ENCODE peak calls at places on chromosome 5, in ten cellular contexts. One of them, this sample, is unnamed.
A peak's percentile ranks its signal among the peaks of the same experiment; 100 is the strongest.

GRCh38 chr5:173281910-173282309 is 46.3 kb downstream of the STC2 start:
- DNase-seq in astrocyte: no peak
- DNase-seq in Peyer's patch: no peak
- DNase-seq in WTC11: peak; percentile 50
- DNase-seq in transverse colon: no peak
- DNase-seq in DND-41: no peak
- DNase-seq in heart left ventricle: no peak
- DNase-seq in Caco-2: no peak
- DNase-seq in fibroblast of mammary gland: no peak
- DNase-seq in fibroblast of pulmonary artery: peak; percentile 36
- DNase-seq in this sample: no peak

GRCh38 chr5:134098690-134099089 is 15.8 kb upstream of the TCF7 start:
- DNase-seq in astrocyte: no peak
- DNase-seq in Peyer's patch: peak; percentile 76
- DNase-seq in WTC11: no peak
- DNase-seq in transverse colon: no peak
- DNase-seq in DND-41: no peak
- DNase-seq in heart left ventricle: no peak
- DNase-seq in Caco-2: no peak
- DNase-seq in fibroblast of mammary gland: no peak
- DNase-seq in fibroblast of pulmonary artery: no peak
- DNase-seq in this sample: no peak

GRCh38 chr5:178218237-178218636 is 13.9 kb downstream of the HNRNPAB start:
- DNase-seq in astrocyte: no peak
- DNase-seq in Peyer's patch: no peak
- DNase-seq in WTC11: no peak
- DNase-seq in transverse colon: no peak
- DNase-seq in DND-41: no peak
- DNase-seq in heart left ventricle: no peak
- DNase-seq in Caco-2: no peak
- DNase-seq in fibroblast of mammary gland: no peak
- DNase-seq in fibroblast of pulmonary artery: no peak
- DNase-seq in this sample: no peak

GRCh38 chr5:143562935-143563334 is 159.4 kb upstream of the NR3C1 start:
- DNase-seq in astrocyte: peak; percentile 93
- DNase-seq in Peyer's patch: no peak
- DNase-seq in WTC11: no peak
- DNase-seq in transverse colon: no peak
- DNase-seq in DND-41: no peak
- DNase-seq in heart left ventricle: peak; percentile 31
- DNase-seq in Caco-2: no peak
- DNase-seq in fibroblast of mammary gland: peak; percentile 85
- DNase-seq in fibroblast of pulmonary artery: peak; percentile 94
- DNase-seq in this sample: no peak

GRCh38 chr5:32206799-32207634 is 32.9 kb upstream of the GOLPH3 start:
- DNase-seq in astrocyte: no peak
- DNase-seq in Peyer's patch: no peak
- DNase-seq in WTC11: no peak
- DNase-seq in transverse colon: no peak
- DNase-seq in DND-41: no peak
- DNase-seq in heart left ventricle: no peak
- DNase-seq in Caco-2: no peak
- DNase-seq in fibroblast of mammary gland: no peak
- DNase-seq in fibroblast of pulmonary artery: no peak
- DNase-seq in this sample: peak; percentile 51

GRCh38 chr5:138948391-138949222 is 73.5 kb upstream of the LRRTM2 start:
- DNase-seq in astrocyte: no peak
- DNase-seq in Peyer's patch: peak; percentile 35
- DNase-seq in WTC11: no peak
- DNase-seq in transverse colon: no peak
- DNase-seq in DND-41: no peak
- DNase-seq in heart left ventricle: no peak
- DNase-seq in Caco-2: peak; percentile 22
- DNase-seq in fibroblast of mammary gland: no peak
- DNase-seq in fibroblast of pulmonary artery: no peak
- DNase-seq in this sample: no peak

GRCh38 chr5:132012385-132013005 is 1.0 kb upstream of the ACSL6 start:
- DNase-seq in astrocyte: peak; percentile 48
- DNase-seq in Peyer's patch: peak; percentile 44
- DNase-seq in WTC11: peak; percentile 84
- DNase-seq in transverse colon: peak; percentile 7
- DNase-seq in DND-41: peak; percentile 64
- DNase-seq in heart left ventricle: peak; percentile 59
- DNase-seq in Caco-2: peak; percentile 73
- DNase-seq in fibroblast of mammary gland: peak; percentile 57
- DNase-seq in fibroblast of pulmonary artery: peak; percentile 82
- DNase-seq in this sample: no peak

GRCh38 chr5:87347841-87348240 is 64.9 kb downstream of the CCNH start:
- DNase-seq in astrocyte: peak; percentile 24
- DNase-seq in Peyer's patch: no peak
- DNase-seq in WTC11: no peak
- DNase-seq in transverse colon: no peak
- DNase-seq in DND-41: no peak
- DNase-seq in heart left ventricle: no peak
- DNase-seq in Caco-2: no peak
- DNase-seq in fibroblast of mammary gland: no peak
- DNase-seq in fibroblast of pulmonary artery: no peak
- DNase-seq in this sample: no peak

GRCh38 chr5:59790399-59791130 is 103.0 kb downstream of the PDE4D start:
- DNase-seq in astrocyte: peak; percentile 60
- DNase-seq in Peyer's patch: no peak
- DNase-seq in WTC11: no peak
- DNase-seq in transverse colon: no peak
- DNase-seq in DND-41: no peak
- DNase-seq in heart left ventricle: no peak
- DNase-seq in Caco-2: no peak
- DNase-seq in fibroblast of mammary gland: peak; percentile 80
- DNase-seq in fibroblast of pulmonary artery: peak; percentile 89
- DNase-seq in this sample: peak; percentile 23

GRCh38 chr5:135373747-135374515 is 25.1 kb downstream of the MACROH2A1 start:
- DNase-seq in astrocyte: no peak
- DNase-seq in Peyer's patch: no peak
- DNase-seq in WTC11: no peak
- DNase-seq in transverse colon: no peak
- DNase-seq in DND-41: peak; percentile 36
- DNase-seq in heart left ventricle: peak; percentile 43
- DNase-seq in Caco-2: no peak
- DNase-seq in fibroblast of mammary gland: peak; percentile 31
- DNase-seq in fibroblast of pulmonary artery: no peak
- DNase-seq in this sample: no peak
- TF ChIP-seq CTCF in astrocyte: no peak
- TF ChIP-seq CTCF in Peyer's patch: no peak
- TF ChIP-seq CTCF in WTC11: no peak
- TF ChIP-seq CTCF in transverse colon: no peak
- TF ChIP-seq CTCF in DND-41: no peak
- TF ChIP-seq CTCF in heart left ventricle: no peak
- TF ChIP-seq CTCF in Caco-2: no peak
- TF ChIP-seq CTCF in fibroblast of mammary gland: no peak
- TF ChIP-seq CTCF in fibroblast of pulmonary artery: no peak
- TF ChIP-seq CTCF in this sample: no peak

DNA sequence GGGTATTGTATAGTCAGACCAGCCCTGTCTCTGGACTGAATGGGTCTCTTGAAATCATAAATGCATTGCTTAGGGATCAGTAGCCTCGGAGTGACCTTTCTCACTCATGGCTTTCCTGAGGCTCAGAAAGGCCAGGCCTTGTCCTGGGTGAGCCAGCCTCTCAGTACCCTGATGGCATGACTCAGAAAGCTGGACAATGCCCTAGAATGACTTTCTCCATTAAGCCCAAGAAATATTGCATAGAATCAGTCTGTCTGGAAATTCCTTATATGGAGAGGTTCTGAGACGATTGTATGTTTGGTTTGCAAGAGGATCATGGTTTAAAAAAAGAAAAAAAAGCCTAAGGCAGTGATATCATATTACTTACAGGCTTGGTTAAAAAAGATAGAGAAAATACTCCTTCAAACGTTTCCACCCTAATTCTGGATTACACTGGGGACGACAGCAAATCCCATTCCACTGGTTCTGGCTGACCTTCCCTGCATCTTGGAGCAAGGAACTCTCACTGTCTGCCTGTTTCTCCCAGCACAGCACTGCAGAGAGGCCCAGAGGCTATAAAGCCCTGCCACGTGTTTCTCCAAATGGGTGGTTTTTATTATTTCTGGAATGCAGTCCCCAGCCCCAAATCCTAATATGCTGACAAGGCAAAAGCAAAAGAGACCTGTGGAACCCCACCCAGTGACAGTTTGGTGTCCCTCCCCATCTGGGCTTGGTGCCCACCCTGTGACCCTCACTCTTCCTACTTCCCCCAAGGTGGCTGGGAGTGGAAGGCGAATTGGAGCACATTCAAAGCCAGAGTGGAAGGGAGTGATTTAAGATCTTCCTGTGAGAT is 34.4 kb downstream of the MAP1B start:
- DNase-seq in astrocyte: peak; percentile 92
- DNase-seq in Peyer's patch: no peak
- DNase-seq in WTC11: no peak
- DNase-seq in transverse colon: no peak
- DNase-seq in DND-41: no peak
- DNase-seq in heart left ventricle: peak; percentile 42
- DNase-seq in Caco-2: no peak
- DNase-seq in fibroblast of mammary gland: peak; percentile 98
- DNase-seq in fibroblast of pulmonary artery: peak; percentile 95
- DNase-seq in this sample: no peak
- TF ChIP-seq CTCF in astrocyte: no peak
- TF ChIP-seq CTCF in Peyer's patch: no peak
- TF ChIP-seq CTCF in WTC11: no peak
- TF ChIP-seq CTCF in transverse colon: no peak
- TF ChIP-seq CTCF in DND-41: no peak
- TF ChIP-seq CTCF in heart left ventricle: no peak
- TF ChIP-seq CTCF in Caco-2: no peak
- TF ChIP-seq CTCF in fibroblast of mammary gland: no peak
- TF ChIP-seq CTCF in fibroblast of pulmonary artery: no peak
- TF ChIP-seq CTCF in this sample: no peak

GRCh38 chr5:141952030-141952429 is 6.0 kb downstream of the PCDH12 start:
- DNase-seq in astrocyte: no peak
- DNase-seq in Peyer's patch: peak; percentile 22
- DNase-seq in WTC11: no peak
- DNase-seq in transverse colon: no peak
- DNase-seq in DND-41: no peak
- DNase-seq in heart left ventricle: no peak
- DNase-seq in Caco-2: no peak
- DNase-seq in fibroblast of mammary gland: no peak
- DNase-seq in fibroblast of pulmonary artery: no peak
- DNase-seq in this sample: no peak

GRCh38 chr5:141948812-141949211 is 9.2 kb downstream of the PCDH12 start:
- DNase-seq in astrocyte: no peak
- DNase-seq in Peyer's patch: peak; percentile 5
- DNase-seq in WTC11: no peak
- DNase-seq in transverse colon: no peak
- DNase-seq in DND-41: no peak
- DNase-seq in heart left ventricle: no peak
- DNase-seq in Caco-2: no peak
- DNase-seq in fibroblast of mammary gland: no peak
- DNase-seq in fibroblast of pulmonary artery: no peak
- DNase-seq in this sample: no peak

GRCh38 chr5:141954193-141954592 is 3.8 kb downstream of the PCDH12 start:
- DNase-seq in astrocyte: no peak
- DNase-seq in Peyer's patch: peak; percentile 7
- DNase-seq in WTC11: no peak
- DNase-seq in transverse colon: no peak
- DNase-seq in DND-41: no peak
- DNase-seq in heart left ventricle: no peak
- DNase-seq in Caco-2: no peak
- DNase-seq in fibroblast of mammary gland: no peak
- DNase-seq in fibroblast of pulmonary artery: no peak
- DNase-seq in this sample: no peak

GRCh38 chr5:141950207-141951005 is 7.6 kb downstream of the PCDH12 start:
- DNase-seq in astrocyte: no peak
- DNase-seq in Peyer's patch: no peak
- DNase-seq in WTC11: no peak
- DNase-seq in transverse colon: no peak
- DNase-seq in DND-41: no peak
- DNase-seq in heart left ventricle: no peak
- DNase-seq in Caco-2: no peak
- DNase-seq in fibroblast of mammary gland: no peak
- DNase-seq in fibroblast of pulmonary artery: no peak
- DNase-seq in this sample: no peak

GRCh38 chr5:141951341-141951781 is 6.6 kb downstream of the PCDH12 start:
- DNase-seq in astrocyte: no peak
- DNase-seq in Peyer's patch: peak; percentile 27
- DNase-seq in WTC11: peak; percentile 78
- DNase-seq in transverse colon: no peak
- DNase-seq in DND-41: peak; percentile 45
- DNase-seq in heart left ventricle: peak; percentile 46
- DNase-seq in Caco-2: no peak
- DNase-seq in fibroblast of mammary gland: no peak
- DNase-seq in fibroblast of pulmonary artery: no peak
- DNase-seq in this sample: peak; percentile 62
- TF ChIP-seq CTCF in astrocyte: peak; percentile 44
- TF ChIP-seq CTCF in Peyer's patch: peak; percentile 20
- TF ChIP-seq CTCF in WTC11: peak; percentile 80
- TF ChIP-seq CTCF in transverse colon: no peak
- TF ChIP-seq CTCF in DND-41: peak; percentile 66
- TF ChIP-seq CTCF in heart left ventricle: no peak
- TF ChIP-seq CTCF in Caco-2: peak; percentile 59
- TF ChIP-seq CTCF in fibroblast of mammary gland: peak; percentile 29
- TF ChIP-seq CTCF in fibroblast of pulmonary artery: peak; percentile 49
- TF ChIP-seq CTCF in this sample: peak; percentile 4

GRCh38 chr5:95424526-95424925 is 33.4 kb downstream of the FAM81B start:
- DNase-seq in astrocyte: no peak
- DNase-seq in Peyer's patch: no peak
- DNase-seq in WTC11: no peak
- DNase-seq in transverse colon: no peak
- DNase-seq in DND-41: no peak
- DNase-seq in heart left ventricle: no peak
- DNase-seq in Caco-2: no peak
- DNase-seq in fibroblast of mammary gland: no peak
- DNase-seq in fibroblast of pulmonary artery: no peak
- DNase-seq in this sample: no peak

GRCh38 chr5:95426227-95426626 is 35.1 kb downstream of the FAM81B start:
- DNase-seq in astrocyte: no peak
- DNase-seq in Peyer's patch: no peak
- DNase-seq in WTC11: no peak
- DNase-seq in transverse colon: no peak
- DNase-seq in DND-41: no peak
- DNase-seq in heart left ventricle: no peak
- DNase-seq in Caco-2: no peak
- DNase-seq in fibroblast of mammary gland: no peak
- DNase-seq in fibroblast of pulmonary artery: no peak
- DNase-seq in this sample: no peak

GRCh38 chr5:95422842-95423241 is 31.7 kb downstream of the FAM81B start:
- DNase-seq in astrocyte: peak; percentile 26
- DNase-seq in Peyer's patch: no peak
- DNase-seq in WTC11: no peak
- DNase-seq in transverse colon: no peak
- DNase-seq in DND-41: no peak
- DNase-seq in heart left ventricle: no peak
- DNase-seq in Caco-2: no peak
- DNase-seq in fibroblast of mammary gland: peak; percentile 62
- DNase-seq in fibroblast of pulmonary artery: peak; percentile 24
- DNase-seq in this sample: no peak

DNA sequence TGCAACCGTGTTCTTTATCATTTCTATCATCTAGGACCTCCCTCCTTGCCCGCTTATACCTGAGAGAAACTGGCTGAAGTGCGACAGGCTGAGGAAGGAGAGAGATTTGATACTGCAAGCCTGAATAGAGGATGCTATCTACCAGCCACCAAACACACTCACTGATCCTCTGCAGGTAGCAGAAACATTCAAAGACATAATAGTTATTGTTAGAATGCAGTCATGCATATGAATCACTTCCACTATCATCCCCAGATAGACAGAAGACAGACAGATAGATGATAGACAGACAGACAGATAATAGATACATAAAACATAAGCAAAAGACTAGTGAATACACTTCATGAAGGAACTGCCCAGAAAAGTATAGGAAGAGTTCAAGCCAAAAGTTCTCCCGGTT is 32.9 kb downstream of the FAM81B start:
- DNase-seq in astrocyte: no peak
- DNase-seq in Peyer's patch: no peak
- DNase-seq in WTC11: no peak
- DNase-seq in transverse colon: no peak
- DNase-seq in DND-41: no peak
- DNase-seq in heart left ventricle: no peak
- DNase-seq in Caco-2: no peak
- DNase-seq in fibroblast of mammary gland: no peak
- DNase-seq in fibroblast of pulmonary artery: no peak
- DNase-seq in this sample: no peak
- TF ChIP-seq CTCF in astrocyte: no peak
- TF ChIP-seq CTCF in Peyer's patch: no peak
- TF ChIP-seq CTCF in WTC11: no peak
- TF ChIP-seq CTCF in transverse colon: no peak
- TF ChIP-seq CTCF in DND-41: no peak
- TF ChIP-seq CTCF in heart left ventricle: no peak
- TF ChIP-seq CTCF in Caco-2: no peak
- TF ChIP-seq CTCF in fibroblast of mammary gland: no peak
- TF ChIP-seq CTCF in fibroblast of pulmonary artery: no peak
- TF ChIP-seq CTCF in this sample: no peak